ENCODE peak calls at places on chromosomes 16 and 17, in six cellular contexts. Z is EL, W is NCI-H2171 treated with DMSO at 0.1 percent for 48 hours, X is heart right ventricle, C is neural crest cell, H is dermis blood vessel endothelial cell. O is an unnamed sample.

GRCh38 chr16:69727916-69728270 is 1.5 kb upstream of the NQO1 start:
- DNase-seq in H (no peak), W (no peak), Z (no peak), X (no peak), C (no peak), O (no peak)

GRCh38 chr17:13153036-13153435 is 135.2 kb upstream of the ELAC2 start:
- DNase-seq in Z (peak), C (no peak), W (no peak), X (no peak), H (no peak), O (peak)

GRCh38 chr17:53516643-53517042 is 306.1 kb upstream of the KIF2B start:
- DNase-seq in C (no peak), W (no peak), X (no peak), H (peak), Z (peak), O (peak)

GRCh38 chr17:50049636-50050035 is 6.3 kb upstream of the ITGA3 start:
- DNase-seq in C (no peak), H (no peak), W (peak), Z (peak), X (no peak), O (no peak)

GRCh38 chr16:3578121-3578520 is 918 bp upstream of the NLRC3 start:
- DNase-seq in W (no peak), H (no peak), X (no peak), Z (no peak), C (no peak), O (no peak)

GRCh38 chr17:18033442-18034099 is 5.4 kb downstream of the ATPAF2 start:
- DNase-seq in H (peak), W (peak), Z (peak), C (peak), X (peak), O (peak)

GRCh38 chr17:43780135-43780534 is at the start of gene CFAP97D1:
- DNase-seq in W (no peak), H (no peak), Z (no peak), C (no peak), X (no peak), O (no peak)

GRCh38 chr17:30716461-30717289 is 107.8 kb downstream of the CRLF3 start:
- DNase-seq in X (no peak), H (peak), W (peak), C (no peak), Z (no peak), O (no peak)

GRCh38 chr17:82101767-82102679 is 4.0 kb upstream of the FASN start:
- DNase-seq in H (no peak), X (no peak), W (peak), Z (no peak), C (no peak), O (no peak)

GRCh38 chr17:66354981-66355380 is 52.6 kb downstream of the PRKCA start:
- DNase-seq in C (no peak), W (no peak), Z (peak), X (no peak), H (no peak), O (no peak)

GRCh38 chr17:6212766-6213165 is 142.6 kb downstream of the WSCD1 start:
- DNase-seq in C (no peak), X (no peak), W (no peak), Z (no peak), H (no peak), O (no peak)

GRCh38 chr16:72066747-72067146 is 3.7 kb downstream of the HPR start:
- DNase-seq in C (no peak), H (peak), X (peak), W (peak), Z (peak), O (peak)

GRCh38 chr16:80739523-80739922 is 64.9 kb downstream of the CDYL2 start:
- DNase-seq in C (no peak), H (no peak), W (no peak), Z (no peak), X (no peak), O (peak)

GRCh38 chr17:38730526-38731379 is 612 bp downstream of the CISD3 start:
- DNase-seq in Z (peak), H (peak), X (peak), C (no peak), W (peak), O (peak)